ENCODE peak calls at places on chromosomes 11 and 22, in seven cellular contexts. J is tibial nerve, E is spleen, Q is IMR-90, V is ovary, P is Peyer's patch, M is HCT116. U is an unnamed sample.

GRCh38 chr11:31106963-31107576 is 262.5 kb downstream of the DCDC1 start:
- DNase-seq in P (peak), Q (peak), M (peak), E (no peak), V (peak), J (peak), U (peak)

GRCh38 chr22:19522881-19523239 is 1.4 kb downstream of the CLDN5 start:
- DNase-seq in E (no peak), V (no peak), M (no peak), P (no peak), Q (no peak), J (no peak), U (no peak)

GRCh38 chr22:43433904-43434600 is 22.2 kb downstream of the MPPED1 start:
- DNase-seq in P (no peak), V (no peak), E (peak), Q (no peak), M (no peak), J (no peak), U (no peak)

GRCh38 chr11:5837695-5838094 is 4.0 kb downstream of the OR52E6 start:
- DNase-seq in Q (no peak), J (no peak), E (no peak), V (no peak), P (no peak), M (no peak), U (no peak)

GRCh38 chr22:36466258-36466657 is 15.2 kb downstream of the TXN2 start:
- DNase-seq in M (no peak), E (no peak), V (no peak), J (no peak), Q (no peak), P (no peak), U (no peak)

GRCh38 chr11:73314121-73314948 is 6.3 kb downstream of the ARHGEF17 start:
- DNase-seq in P (no peak), E (no peak), J (no peak), V (no peak), M (no peak), Q (peak), U (no peak)

GRCh38 chr11:69873166-69874077 is 54.2 kb upstream of the FGF3 start:
- DNase-seq in M (no peak), V (no peak), E (peak), P (peak), Q (no peak), J (no peak), U (peak)

GRCh38 chr11:6611092-6612007 is 666 bp downstream of the TAF10 start:
- DNase-seq in M (no peak), E (peak), J (no peak), V (peak), Q (peak), P (peak), U (peak)

GRCh38 chr22:33255781-33256180 is 197.6 kb upstream of the SYN3 start:
- DNase-seq in M (no peak), Q (no peak), E (no peak), V (no peak), P (no peak), J (no peak), U (no peak)

GRCh38 chr22:32985899-32986772 is 72.0 kb downstream of the SYN3 start:
- DNase-seq in E (no peak), Q (peak), P (peak), V (peak), J (peak), M (peak), U (peak)

GRCh38 chr11:107591446-107592236 is 694 bp downstream of the ELMOD1 start:
- DNase-seq in M (no peak), J (no peak), E (no peak), P (no peak), Q (no peak), V (no peak), U (no peak)

GRCh38 chr11:123202155-123202714 is 7.2 kb upstream of the CLMP start:
- DNase-seq in P (peak), M (no peak), V (no peak), E (no peak), J (no peak), Q (peak), U (no peak)

GRCh38 chr22:44801476-44801875 is 49.1 kb downstream of the ARHGAP8 start:
- DNase-seq in V (no peak), E (no peak), Q (no peak), P (no peak), J (no peak), M (no peak), U (no peak)

GRCh38 chr11:2301631-2302272 is at the start of the genes C11orf21 and TSPAN32:
- DNase-seq in Q (peak), M (no peak), P (peak), V (peak), E (peak), J (no peak), U (peak)

GRCh38 chr11:67572747-67573419 is 10.7 kb upstream of the GSTP1 start:
- DNase-seq in J (peak), E (peak), P (peak), Q (peak), M (peak), V (peak), U (peak)

GRCh38 chr11:3073029-3073435 is 15.8 kb upstream of the CARS1 start:
- DNase-seq in J (peak), V (no peak), M (no peak), E (no peak), P (no peak), Q (peak), U (no peak)

GRCh38 chr11:57502870-57503269 is 12.6 kb downstream of the SLC43A1 start:
- DNase-seq in Q (no peak), J (no peak), V (no peak), M (no peak), E (no peak), P (no peak), U (no peak)

GRCh38 chr11:70556884-70557741 is 158.8 kb downstream of the CTTN start:
- DNase-seq in Q (no peak), J (no peak), P (peak), M (peak), E (no peak), V (no peak), U (no peak)

GRCh38 chr22:43110444-43110926 is at the start of gene BIK:
- DNase-seq in E (peak), J (peak), P (peak), V (no peak), M (no peak), Q (no peak), U (no peak)

GRCh38 chr22:46110215-46110614 is 40.1 kb upstream of the PPARA start:
- DNase-seq in J (no peak), V (peak), P (no peak), E (no peak), Q (peak), M (no peak), U (no peak)

GRCh38 chr11:125942771-125943428 is 2.9 kb upstream of the VSIG10L2 start:
- DNase-seq in P (no peak), E (no peak), M (no peak), J (no peak), V (no peak), Q (no peak), U (no peak)

GRCh38 chr11:4704054-4704789 is at the start of gene MMP26:
- DNase-seq in J (no peak), V (no peak), E (no peak), M (no peak), Q (no peak), P (no peak), U (no peak)

GRCh38 chr11:46674463-46675287 is 25.7 kb downstream of the ARHGAP1 start:
- DNase-seq in P (no peak), V (peak), E (peak), J (no peak), M (no peak), Q (peak), U (no peak)

GRCh38 chr11:86160546-86161149 is 83.9 kb upstream of the EED start:
- DNase-seq in V (no peak), P (no peak), Q (peak), E (no peak), J (no peak), M (no peak), U (no peak)

GRCh38 chr11:117819096-117820040 is 5.2 kb downstream of the FXYD2 start:
- DNase-seq in Q (peak), P (peak), M (peak), E (no peak), V (peak), J (peak), U (no peak)

GRCh38 chr11:111977141-111978027 is 40.2 kb downstream of the DIXDC1 start:
- DNase-seq in M (no peak), E (peak), V (peak), Q (no peak), P (peak), J (peak), U (peak)

GRCh38 chr11:266676-267439 is 11.3 kb upstream of the NLRP6 start:
- DNase-seq in V (no peak), Q (no peak), J (peak), P (peak), E (peak), M (no peak), U (no peak)

GRCh38 chr11:107860688-107861087 is 2.1 kb upstream of the SLC35F2 start:
- DNase-seq in V (no peak), J (no peak), E (no peak), M (no peak), Q (no peak), P (no peak), U (no peak)

GRCh38 chr22:20013382-20013871 is 3.2 kb downstream of the ARVCF start:
- DNase-seq in P (peak), E (peak), V (peak), M (no peak), J (peak), Q (peak), U (no peak)

GRCh38 chr11:130023204-130023603 is 20.6 kb upstream of the PRDM10 start:
- DNase-seq in J (no peak), V (no peak), E (no peak), Q (peak), P (no peak), M (peak), U (no peak)

DNA sequence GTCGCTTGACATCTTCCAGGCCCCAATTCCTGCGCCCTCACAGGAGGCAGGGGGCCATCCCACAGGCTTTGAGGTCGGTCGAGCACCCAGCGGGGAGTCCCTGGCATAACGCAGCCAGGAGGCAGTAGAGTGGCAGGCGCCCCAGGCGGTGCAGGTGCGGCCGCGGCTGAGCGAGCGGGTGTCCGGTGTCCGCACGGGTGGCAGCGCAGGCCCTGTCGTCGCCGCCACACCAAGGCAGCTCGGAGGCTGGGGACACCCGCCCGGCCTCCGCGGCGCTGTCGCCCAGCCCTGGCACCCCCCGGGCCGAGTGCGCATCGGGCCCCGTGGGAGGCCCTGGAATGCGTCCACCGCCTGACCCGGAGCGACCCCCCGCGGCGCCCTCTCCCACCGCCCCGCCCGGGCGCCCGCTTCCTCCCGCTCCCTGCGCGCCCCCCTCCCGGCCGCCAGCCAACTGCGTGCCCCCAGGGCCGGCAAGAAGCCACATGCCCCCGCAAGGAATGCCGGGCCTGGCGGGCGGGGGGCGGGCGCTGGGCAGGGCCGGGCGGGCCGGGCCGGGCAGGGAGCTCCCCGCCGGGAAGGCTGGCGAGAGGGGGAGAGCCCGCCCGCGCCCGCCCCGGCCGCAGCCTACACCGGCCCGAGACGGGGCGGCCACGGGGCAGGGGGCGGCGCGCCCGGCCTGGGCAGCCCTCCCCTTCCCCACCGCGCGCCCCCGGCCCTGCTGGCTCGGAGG is 33.9 kb downstream of the PRDM11 start:
- DNase-seq in V (peak), E (peak), P (peak), M (peak), J (no peak), Q (no peak), U (peak)
- TF ChIP-seq POLR2A in V (no peak), E (no peak), P (peak), M (no peak), J (no peak), Q (no peak), U (no peak)

GRCh38 chr11:25298450-25298849 is 801.6 kb downstream of the LUZP2 start:
- DNase-seq in E (no peak), Q (no peak), J (no peak), V (no peak), P (no peak), M (no peak), U (no peak)
- H3K27ac ChIP-seq in E (no peak), Q (no peak), J (no peak), V (no peak), P (no peak), M (no peak), U (no peak)

GRCh38 chr11:65437436-65438227 is 15.0 kb downstream of the NEAT1 start:
- DNase-seq in P (peak), V (no peak), M (no peak), E (no peak), Q (peak), J (no peak), U (peak)
- TF ChIP-seq POLR2A in P (peak), V (no peak), M (no peak), E (no peak), Q (peak), J (peak), U (no peak)

DNA sequence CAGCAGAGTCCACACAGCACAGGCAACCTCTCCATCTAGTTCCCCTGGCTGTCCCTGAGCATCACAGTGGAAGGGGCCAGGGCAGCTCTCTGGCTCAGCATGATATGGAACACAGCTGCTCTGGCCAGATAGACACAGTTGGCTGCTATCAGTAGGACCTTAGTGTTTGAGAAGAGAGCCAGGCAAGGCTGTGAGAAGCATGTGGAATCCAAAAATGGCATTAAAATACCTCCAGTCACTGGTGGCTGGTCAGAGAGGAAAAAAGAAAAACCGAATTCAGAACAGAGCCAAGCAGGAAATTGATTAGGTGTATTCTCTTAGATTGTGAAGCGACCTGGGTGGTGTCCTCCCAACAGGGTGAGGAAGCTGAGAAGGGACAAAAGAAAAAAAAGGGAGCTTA is 27.9 kb downstream of the SERPINH1 start:
- DNase-seq in M (no peak), Q (no peak), P (no peak), E (no peak), V (no peak), J (no peak), U (no peak)
- H3K27ac ChIP-seq in M (no peak), Q (no peak), P (no peak), E (no peak), V (no peak), J (no peak), U (no peak)

DNA sequence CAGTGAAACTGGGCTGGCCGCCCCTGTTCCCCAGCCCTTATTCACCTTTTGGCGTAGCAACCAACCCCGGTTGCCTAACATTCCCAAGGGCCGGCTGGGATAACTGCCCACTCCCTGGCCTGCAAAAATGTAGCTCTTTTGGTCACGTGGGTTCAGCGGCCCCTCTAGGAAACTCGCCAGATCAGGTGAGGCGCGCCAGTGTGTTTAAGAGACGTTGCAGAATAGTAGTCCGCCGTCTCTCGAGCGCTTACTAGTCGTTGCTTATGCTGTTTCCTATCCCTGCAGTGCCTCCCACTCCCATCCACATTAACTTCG is 592 bp downstream of the CEP57 start:
- DNase-seq in P (peak), J (peak), Q (peak), E (no peak), M (peak), V (peak), U (peak)
- TF ChIP-seq POLR2A in P (no peak), J (no peak), Q (no peak), E (no peak), M (no peak), V (no peak), U (no peak)

GRCh38 chr11:113176971-113177370 is 137.4 kb upstream of the TTC12 start:
- DNase-seq in V (no peak), E (no peak), P (no peak), Q (no peak), M (no peak), J (no peak), U (no peak)
- H3K27ac ChIP-seq in V (no peak), E (no peak), P (no peak), Q (no peak), M (no peak), J (no peak), U (no peak)

GRCh38 chr22:17808688-17809403 is 34.6 kb upstream of the BID start:
- DNase-seq in Q (peak), E (no peak), P (no peak), M (no peak), J (no peak), V (no peak), U (no peak)
- TF ChIP-seq POLR2A in Q (no peak), E (no peak), P (no peak), M (no peak), J (no peak), V (no peak), U (no peak)

GRCh38 chr11:75852406-75853017 is 37.5 kb downstream of the UVRAG start:
- DNase-seq in Q (no peak), P (no peak), M (no peak), E (no peak), J (no peak), V (no peak), U (no peak)

GRCh38 chr11:75853971-75854370 is 39.0 kb downstream of the UVRAG start:
- DNase-seq in J (no peak), V (no peak), M (no peak), E (no peak), Q (no peak), P (no peak), U (no peak)

GRCh38 chr11:75849917-75850316 is 34.9 kb downstream of the UVRAG start:
- DNase-seq in Q (no peak), V (no peak), M (no peak), P (no peak), J (no peak), E (no peak), U (no peak)

GRCh38 chr11:75851203-75851602 is 36.2 kb downstream of the UVRAG start:
- DNase-seq in J (no peak), M (no peak), P (no peak), E (no peak), Q (no peak), V (no peak), U (no peak)

GRCh38 chr11:75850787-75851186 is 35.8 kb downstream of the UVRAG start:
- DNase-seq in M (no peak), V (no peak), J (no peak), P (no peak), E (no peak), Q (no peak), U (no peak)
- H3K27ac ChIP-seq in M (no peak), V (no peak), J (peak), P (no peak), E (peak), Q (no peak), U (peak)

GRCh38 chr11:75152090-75152489 is 1.2 kb downstream of the SLCO2B1 start:
- DNase-seq in P (no peak), J (no peak), V (no peak), Q (no peak), E (no peak), M (no peak), U (no peak)
- TF ChIP-seq POLR2A in P (no peak), J (no peak), V (no peak), Q (no peak), E (no peak), M (no peak), U (no peak)